ENCODE peak calls at places on chromosome 17, in nine cellular contexts. D, J, O, X, A, M, V, G and B are unnamed samples.
A peak's percentile ranks its signal among the peaks of the same experiment; 100 is the strongest.

GRCh38 chr17:12765544-12765943 is 23.8 kb upstream of the ARHGAP44 start:
- DNase-seq in A (no peak), V (no peak), X (peak; percentile 25), O (no peak), J (no peak), M (peak; percentile 96), G (peak; percentile 40), D (peak; percentile 59), B (peak; percentile 19)

GRCh38 chr17:37570527-37571093 is 38.6 kb downstream of the SYNRG start:
- DNase-seq in O (peak; percentile 60), A (peak; percentile 41), V (peak; percentile 53), X (peak; percentile 25), M (peak; percentile 69), D (no peak), J (no peak), G (no peak), B (peak; percentile 90)

GRCh38 chr17:2011421-2012371 is 13.4 kb downstream of the RTN4RL1 start:
- DNase-seq in X (no peak), M (no peak), G (no peak), A (no peak), V (peak; percentile 89), J (no peak), O (no peak), D (no peak), B (peak; percentile 63)

GRCh38 chr17:76051071-76051467 is 21.2 kb downstream of the SRP68 start:
- DNase-seq in J (no peak), O (no peak), X (no peak), A (no peak), D (no peak), M (no peak), V (no peak), G (no peak), B (no peak)

GRCh38 chr17:37541880-37542675 is 52.4 kb downstream of the DUSP14 start:
- DNase-seq in J (no peak), O (no peak), V (no peak), A (no peak), D (no peak), M (peak; percentile 83), X (no peak), G (no peak), B (no peak)

GRCh38 chr17:48816774-48817590 is at the start of gene TTLL6:
- DNase-seq in M (peak; percentile 56), X (peak; percentile 86), G (peak; percentile 77), O (peak; percentile 89), V (peak; percentile 91), A (peak; percentile 86), D (peak; percentile 90), J (peak; percentile 86), B (peak; percentile 95)

GRCh38 chr17:71171270-71171669 is 949.5 kb upstream of the SOX9 start:
- DNase-seq in O (no peak), X (no peak), A (no peak), V (no peak), D (no peak), J (no peak), G (no peak), M (no peak), B (no peak)

GRCh38 chr17:34236341-34236892 is 18.7 kb upstream of the CCL2 start:
- DNase-seq in G (no peak), X (no peak), V (no peak), A (no peak), M (no peak), J (no peak), D (no peak), O (no peak), B (no peak)

GRCh38 chr17:66426397-66427033 is 124.1 kb downstream of the PRKCA start:
- DNase-seq in D (peak; percentile 50), O (no peak), G (no peak), V (no peak), X (no peak), A (peak; percentile 35), J (no peak), M (peak; percentile 14), B (no peak)

DNA sequence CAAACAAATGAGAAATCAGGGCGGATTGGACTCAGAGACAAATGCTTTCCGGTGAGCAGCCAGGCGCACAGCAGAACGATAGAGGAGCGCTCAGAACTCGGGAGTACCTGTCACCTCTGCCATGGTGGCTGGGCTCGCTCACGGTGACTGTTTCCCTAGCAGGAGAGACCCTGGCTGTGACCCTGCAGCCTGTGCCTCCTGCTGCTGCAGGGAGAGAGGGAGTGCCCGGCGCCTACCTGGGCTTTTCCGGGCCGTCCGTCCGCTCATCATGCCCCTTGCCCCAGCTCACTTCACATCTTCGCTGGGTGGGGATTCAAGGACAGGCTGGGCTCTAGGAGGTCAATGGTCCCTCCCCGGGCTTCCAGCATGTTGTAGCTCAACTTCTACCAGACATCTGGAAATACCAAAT is 14.1 kb upstream of the DNAH17 start:
- DNase-seq in V (no peak), D (no peak), J (peak; percentile 74), X (no peak), M (no peak), O (no peak), G (no peak), A (no peak), B (no peak)
- TF ChIP-seq POLR2A in V (no peak), D (no peak), J (no peak), X (no peak), M (no peak), O (no peak), G (no peak), A (no peak), B (no peak)

GRCh38 chr17:62592305-62593099 is 35.0 kb upstream of the MRC2 start:
- DNase-seq in G (no peak), J (no peak), V (no peak), M (peak; percentile 43), O (no peak), A (no peak), X (no peak), D (no peak), B (no peak)
- TF ChIP-seq POLR2A in G (no peak), J (no peak), V (no peak), M (no peak), O (no peak), A (no peak), X (no peak), D (no peak), B (no peak)

GRCh38 chr17:10843806-10844205 is 5.9 kb upstream of the PIRT start:
- DNase-seq in J (no peak), V (peak; percentile 59), A (peak; percentile 41), G (no peak), O (no peak), D (peak; percentile 68), M (no peak), X (no peak), B (no peak)
- TF ChIP-seq POLR2A in J (no peak), V (no peak), A (no peak), G (no peak), O (no peak), D (peak; percentile 38), M (no peak), X (no peak), B (no peak)

DNA sequence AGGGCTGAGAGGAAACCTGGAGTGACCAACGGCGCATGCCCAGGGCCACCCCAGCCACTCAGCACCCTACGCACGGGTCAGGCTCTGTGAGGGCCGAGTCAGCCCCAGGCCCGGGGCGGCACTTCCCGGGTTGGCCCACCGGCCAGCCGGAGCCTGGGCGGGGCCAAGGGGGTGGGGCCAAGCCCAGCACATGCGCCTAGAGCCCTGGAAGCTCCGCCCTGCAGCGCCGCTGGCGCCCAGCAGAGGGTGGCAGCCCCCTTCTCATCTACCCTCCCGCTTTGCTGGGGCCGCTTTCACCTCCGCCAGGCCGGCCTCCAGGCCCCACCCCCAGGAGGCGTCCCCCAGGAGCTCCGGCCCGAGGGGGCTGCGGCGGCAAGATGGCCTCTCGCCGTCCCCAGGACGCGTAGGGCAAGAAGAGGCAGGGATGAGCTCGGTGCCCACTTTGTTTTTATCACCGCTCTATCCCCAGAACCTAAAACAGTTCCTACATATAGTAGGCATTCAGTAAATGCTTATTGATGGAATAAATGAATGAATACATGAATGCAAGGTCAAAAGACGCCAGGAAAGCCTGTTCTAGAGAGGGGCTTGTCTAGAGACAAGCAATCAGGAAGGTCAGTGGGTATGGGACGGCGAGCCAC is 31.3 kb downstream of the MYO18A start:
- DNase-seq in X (peak; percentile 92), V (peak; percentile 89), D (peak; percentile 98), M (peak; percentile 90), G (peak; percentile 93), J (peak; percentile 99), A (peak; percentile 92), O (peak; percentile 92), B (peak; percentile 80)
- TF ChIP-seq POLR2A in X (peak; percentile 69), V (peak; percentile 37), D (peak; percentile 40), M (peak; percentile 59), G (peak; percentile 5), J (peak; percentile 10), A (peak; percentile 33), O (peak; percentile 67), B (peak; percentile 43)

DNA sequence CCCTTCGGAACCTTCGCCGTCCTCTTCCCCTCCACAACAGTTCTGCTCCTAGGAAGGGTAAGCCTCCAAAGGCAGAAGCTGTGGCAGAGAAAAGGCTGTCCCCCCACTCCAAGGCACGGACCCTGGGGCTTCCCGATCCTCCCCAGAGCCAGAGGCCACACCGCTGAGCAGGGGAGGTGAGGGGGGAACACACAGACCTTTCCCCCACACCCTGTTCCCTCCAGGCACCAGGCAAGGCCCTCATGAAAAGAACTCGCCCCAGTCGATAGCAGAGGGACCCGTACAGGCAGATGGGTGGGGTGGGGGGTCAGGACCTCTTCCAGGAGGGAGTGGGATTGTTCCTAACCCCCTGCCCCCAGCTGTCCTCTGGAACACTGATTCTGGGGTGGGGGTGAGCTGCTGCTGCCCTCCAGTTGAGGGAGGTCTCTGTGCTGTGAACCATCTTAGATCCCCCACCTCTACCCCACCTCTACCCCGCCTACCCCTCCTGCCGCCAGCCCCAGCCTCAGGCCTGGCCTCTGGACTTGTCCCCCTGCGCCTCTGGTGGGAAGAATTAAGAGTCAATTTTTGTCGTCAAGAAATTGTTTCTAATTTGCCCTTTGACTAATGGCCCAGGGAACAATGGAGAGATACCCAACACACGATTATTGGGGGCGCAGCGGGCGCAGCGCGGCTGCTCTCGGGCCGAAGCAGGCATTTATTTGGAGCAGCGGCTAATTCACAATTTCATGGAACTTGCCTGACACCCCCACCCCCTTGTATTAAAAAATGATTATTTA is 4.6 kb upstream of the BAHCC1 start:
- DNase-seq in J (no peak), G (no peak), V (no peak), M (no peak), A (no peak), D (no peak), X (no peak), O (no peak), B (no peak)
- TF ChIP-seq POLR2A in J (no peak), G (no peak), V (no peak), M (no peak), A (no peak), D (no peak), X (no peak), O (no peak), B (no peak)

DNA sequence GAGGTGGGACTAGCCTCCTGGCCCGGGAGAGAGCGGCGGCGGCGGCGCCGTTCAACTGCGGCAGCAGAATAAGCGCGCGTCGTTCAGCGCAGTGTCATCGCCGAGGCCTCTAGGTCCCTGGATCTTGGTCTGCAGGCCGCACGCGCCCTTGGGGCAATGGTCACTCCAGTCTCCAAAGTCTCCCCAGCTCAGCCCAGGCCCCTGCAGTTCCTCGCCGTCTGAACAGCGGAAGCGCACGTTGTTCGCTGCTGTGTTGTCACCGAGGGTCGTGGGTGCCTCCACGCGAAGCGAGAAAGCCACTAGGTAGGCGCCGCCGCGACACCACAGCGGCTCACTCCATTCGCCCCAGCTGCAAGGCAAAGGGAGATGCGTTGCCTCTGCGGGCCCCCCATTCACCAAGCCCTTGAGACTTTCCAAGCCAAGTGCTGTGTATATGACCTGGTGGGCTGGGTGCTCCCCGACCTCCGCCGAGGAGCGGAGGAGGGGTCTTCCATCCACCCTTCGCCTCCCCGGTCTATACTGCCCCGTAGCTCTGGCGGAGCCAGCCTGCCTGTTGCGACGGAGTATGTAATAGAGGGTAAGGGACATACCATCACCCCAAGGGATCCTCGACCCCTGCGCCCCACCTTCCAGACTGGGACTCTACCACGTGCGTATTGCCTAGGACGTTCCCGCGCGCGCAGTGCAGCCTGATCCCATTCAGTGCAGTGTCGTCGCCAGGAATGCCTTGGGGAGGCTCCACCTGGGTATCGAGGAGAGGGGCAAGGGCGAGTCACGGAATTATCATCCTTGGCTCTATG is 653 bp downstream of the VMO1 start:
- DNase-seq in O (no peak), V (no peak), J (no peak), X (no peak), M (no peak), A (no peak), D (no peak), G (no peak), B (no peak)
- TF ChIP-seq POLR2A in O (no peak), V (no peak), J (no peak), X (no peak), M (no peak), A (no peak), D (no peak), G (no peak), B (no peak)